ENCODE peak calls at places on chromosomes 4 and X, in four cellular contexts. I, A, O and U are unnamed samples.

GRCh38 chr4:184292465-184292867 is 74.8 kb upstream of the ENPP6 start:
- DNase-seq in I (no peak), A (no peak), O (no peak), U (no peak)

GRCh38 chrX:17597836-17598434 is 139.4 kb upstream of the SCML1 start:
- DNase-seq in I (no peak), A (no peak), O (no peak), U (no peak)

GRCh38 chrX:153530411-153531145 is 13.1 kb downstream of the ATP2B3 start:
- DNase-seq in I (no peak), A (no peak), O (no peak), U (no peak)

GRCh38 chrX:101550825-101551767 is 749 bp downstream of the ARMCX1 start:
- DNase-seq in I (peak; percentile 66), A (peak; percentile 19), O (peak; percentile 25), U (peak; percentile 70)

GRCh38 chrX:57172544-57172943 is 35.3 kb upstream of the SPIN2A start:
- DNase-seq in I (no peak), A (no peak), O (no peak), U (no peak)

GRCh38 chr4:88573995-88574394 is 18.3 kb upstream of the HERC3 start:
- DNase-seq in I (peak; percentile 47), A (peak; percentile 54), O (no peak), U (peak; percentile 46)

GRCh38 chr4:175109933-175110332 is 191.8 kb downstream of the ADAM29 start:
- DNase-seq in I (no peak), A (peak; percentile 0), O (no peak), U (peak; percentile 14)

GRCh38 chr4:133995243-133995960 is 206.2 kb downstream of the PABPC4L start:
- DNase-seq in I (no peak), A (no peak), O (no peak), U (no peak)

GRCh38 chr4:185359767-185360446 is 35.8 kb downstream of the LRP2BP start:
- DNase-seq in I (peak; percentile 67), A (no peak), O (peak; percentile 32), U (no peak)

GRCh38 chrX:123860506-123860840 is 620 bp downstream of the XIAP start:
- DNase-seq in I (peak; percentile 65), A (peak; percentile 39), O (no peak), U (no peak)